ENCODE peak calls at places on chromosomes 2 and 18, in five cellular contexts. D, C, Z, I and J are unnamed samples.

GRCh38 chr2:229343661-229344060 is 72.6 kb upstream of the PID1 start:
- DNase-seq in I (no peak), Z (no peak), D (no peak), C (no peak), J (no peak)

GRCh38 chr2:134738150-134738865 is 19.5 kb upstream of the TMEM163 start:
- DNase-seq in D (no peak), Z (no peak), C (no peak), I (no peak), J (no peak)

GRCh38 chr18:62457830-62458229 is 65.0 kb upstream of the ZCCHC2 start:
- DNase-seq in D (no peak), C (peak; percentile 27), Z (no peak), I (no peak), J (no peak)

GRCh38 chr2:115807302-115807701 is 1364.9 kb downstream of the DPP10 start:
- DNase-seq in D (no peak), Z (no peak), I (no peak), C (no peak), J (no peak)

GRCh38 chr2:100253786-100254185 is 68.5 kb downstream of the LONRF2 start:
- DNase-seq in C (no peak), D (no peak), Z (no peak), I (no peak), J (peak; percentile 31)

GRCh38 chr2:159064446-159065301 is 96.2 kb downstream of the TANC1 start:
- DNase-seq in C (peak; percentile 79), I (no peak), D (peak; percentile 50), Z (no peak), J (no peak)

GRCh38 chr2:9813312-9814128 is 29.8 kb upstream of the TAF1B start:
- DNase-seq in D (no peak), Z (peak; percentile 70), I (peak; percentile 81), C (peak; percentile 92), J (no peak)

GRCh38 chr2:69733338-69734039 is 8.4 kb upstream of the ANXA4 start:
- DNase-seq in D (peak; percentile 9), C (no peak), Z (no peak), I (no peak), J (no peak)

GRCh38 chr2:62175728-62176127 is 20.2 kb upstream of the B3GNT2 start:
- DNase-seq in I (no peak), C (no peak), D (no peak), Z (no peak), J (no peak)

GRCh38 chr2:20939786-20940480 is 103.9 kb downstream of the APOB start:
- DNase-seq in C (no peak), Z (no peak), I (no peak), D (no peak), J (no peak)

GRCh38 chr2:165428996-165429395 is 40.5 kb upstream of the CSRNP3 start:
- DNase-seq in D (no peak), I (no peak), Z (no peak), C (no peak), J (no peak)

GRCh38 chr2:241818229-241818942 is 9.4 kb downstream of the NEU4 start:
- DNase-seq in C (no peak), Z (no peak), D (no peak), I (peak; percentile 55), J (peak; percentile 65)

GRCh38 chr2:60796573-60797509 is 40.8 kb downstream of the PAPOLG start:
- DNase-seq in D (no peak), C (no peak), I (no peak), Z (no peak), J (no peak)

GRCh38 chr2:110983130-110983529 is 137.6 kb upstream of the BCL2L11 start:
- DNase-seq in D (no peak), Z (no peak), I (no peak), C (no peak), J (no peak)

GRCh38 chr2:25512707-25513106 is 160.7 kb downstream of the DTNB start:
- DNase-seq in C (no peak), Z (no peak), D (no peak), I (no peak), J (no peak)
- H3K4me3 ChIP-seq in C (no peak overlapping the region), Z (no peak overlapping the region), D (no peak overlapping the region), I (no peak overlapping the region), J (no peak overlapping the region)

DNA sequence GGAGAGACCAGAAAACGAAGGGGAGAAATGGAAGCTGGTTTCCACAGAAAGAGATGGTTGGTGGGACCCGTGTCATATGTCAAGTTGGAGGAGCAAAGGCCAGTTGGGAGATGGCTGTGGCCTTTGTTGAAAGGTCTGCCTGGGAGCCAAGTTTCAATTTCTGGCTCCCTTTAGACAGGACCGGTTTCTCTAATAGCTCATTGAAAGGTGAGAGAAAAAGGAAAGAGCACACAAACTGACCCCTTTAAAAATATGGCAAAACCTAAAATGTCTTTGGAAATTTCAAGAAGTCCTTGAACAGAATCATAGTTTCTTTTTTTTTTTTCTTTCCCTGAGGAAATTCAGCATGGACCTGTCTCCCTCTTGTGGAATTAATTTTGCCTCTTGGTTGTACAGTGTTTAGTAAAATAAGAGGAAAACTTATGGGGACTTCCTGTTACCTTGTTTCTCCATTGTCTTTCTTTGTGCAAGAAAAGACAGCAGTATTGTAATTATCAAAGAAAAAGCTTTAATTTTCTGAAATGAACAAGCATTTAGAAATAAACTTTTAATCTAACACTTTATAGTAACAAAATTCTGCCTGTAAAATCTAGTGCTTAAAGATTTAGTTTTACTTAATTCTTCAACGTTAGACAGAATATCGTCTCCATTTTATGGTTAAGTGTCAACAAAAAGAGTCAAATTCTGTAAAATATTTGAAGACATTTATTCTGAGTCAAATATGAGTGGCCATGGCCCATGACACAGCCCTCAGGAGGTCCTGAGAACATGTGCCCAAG is 176.4 kb upstream of the NABP1 start:
- DNase-seq in D (peak; percentile 20), I (no peak), Z (no peak), C (no peak), J (no peak)
- TF ChIP-seq CTCF in D (peak; percentile 53), I (peak; percentile 75), Z (no peak), C (peak; percentile 58), J (no peak)

GRCh38 chr2:236164201-236164982 is 3.8 kb downstream of the GBX2 start:
- DNase-seq in C (peak; percentile 80), D (peak; percentile 9), Z (no peak), I (no peak), J (peak; percentile 85)

GRCh38 chr2:236164983-236165301 is 3.2 kb downstream of the GBX2 start:
- DNase-seq in C (no peak), Z (no peak), I (no peak), D (no peak), J (peak; percentile 53)

GRCh38 chr2:236166781-236167296 is 1.3 kb downstream of the GBX2 start:
- DNase-seq in Z (no peak), C (peak; percentile 66), D (no peak), I (no peak), J (no peak)

GRCh38 chr2:236166157-236166780 is 1.9 kb downstream of the GBX2 start:
- DNase-seq in D (no peak), C (peak; percentile 67), I (no peak), Z (no peak), J (no peak)

DNA sequence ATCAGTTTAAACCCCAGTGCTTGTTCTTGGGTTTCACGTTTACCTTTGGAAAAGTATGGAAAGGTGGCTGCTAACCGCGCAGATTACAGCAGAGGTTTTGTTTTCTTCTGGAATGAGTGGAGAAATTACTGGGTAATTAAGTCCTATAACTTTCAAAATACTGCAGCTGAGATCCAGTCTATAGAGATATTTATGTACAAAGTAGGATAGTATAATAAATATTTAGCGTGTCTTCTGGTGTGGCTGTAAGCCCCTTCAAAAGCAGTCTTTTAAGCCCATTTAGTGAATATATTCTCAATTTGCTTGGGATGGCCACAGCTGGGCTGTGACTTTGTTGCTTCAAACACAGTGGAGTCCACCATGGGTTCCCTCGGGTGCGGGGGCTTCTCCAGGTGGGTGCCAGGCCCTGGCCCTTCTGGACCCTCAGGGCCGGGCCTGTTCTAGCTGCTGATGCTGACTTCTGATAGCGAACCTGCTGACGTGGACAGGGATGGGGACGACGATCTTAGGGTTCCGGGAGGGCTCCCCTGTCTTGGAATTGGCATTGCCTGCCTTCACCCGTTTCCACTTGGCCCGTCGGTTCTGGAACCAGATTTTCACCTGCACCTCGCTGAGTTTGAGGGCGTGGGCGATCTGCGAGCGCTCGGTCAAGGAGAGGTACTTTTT is 2.6 kb downstream of the GBX2 start:
- DNase-seq in D (no peak), Z (no peak), I (no peak), C (no peak), J (peak; percentile 83)
- H3K4me3 ChIP-seq in D (no peak overlapping the region), Z (no peak overlapping the region), I (peak overlapping the region; percentile 42), C (no peak overlapping the region), J (no peak overlapping the region)

GRCh38 chr18:23690505-23691068 is 1.3 kb downstream of the LAMA3 start:
- DNase-seq in I (no peak), D (no peak), C (peak; percentile 34), Z (no peak), J (no peak)

GRCh38 chr18:23689616-23690504 is 607 bp downstream of the LAMA3 start:
- DNase-seq in Z (no peak), D (no peak), I (peak; percentile 60), C (peak; percentile 25), J (no peak)

GRCh38 chr18:23684515-23685197 is 4.6 kb upstream of the LAMA3 start:
- DNase-seq in Z (no peak), D (peak; percentile 56), C (no peak), I (no peak), J (no peak)

GRCh38 chr18:23688528-23688927 is 725 bp upstream of the LAMA3 start:
- DNase-seq in I (no peak), Z (no peak), D (no peak), C (no peak), J (no peak)

GRCh38 chr18:23689031-23689615 is at the start of gene LAMA3:
- DNase-seq in C (peak; percentile 81), D (peak; percentile 45), Z (peak; percentile 47), I (peak; percentile 64), J (peak; percentile 54)
- TF ChIP-seq CTCF in C (peak; percentile 15), D (peak; percentile 22), Z (no peak), I (peak; percentile 26), J (no peak)

DNA sequence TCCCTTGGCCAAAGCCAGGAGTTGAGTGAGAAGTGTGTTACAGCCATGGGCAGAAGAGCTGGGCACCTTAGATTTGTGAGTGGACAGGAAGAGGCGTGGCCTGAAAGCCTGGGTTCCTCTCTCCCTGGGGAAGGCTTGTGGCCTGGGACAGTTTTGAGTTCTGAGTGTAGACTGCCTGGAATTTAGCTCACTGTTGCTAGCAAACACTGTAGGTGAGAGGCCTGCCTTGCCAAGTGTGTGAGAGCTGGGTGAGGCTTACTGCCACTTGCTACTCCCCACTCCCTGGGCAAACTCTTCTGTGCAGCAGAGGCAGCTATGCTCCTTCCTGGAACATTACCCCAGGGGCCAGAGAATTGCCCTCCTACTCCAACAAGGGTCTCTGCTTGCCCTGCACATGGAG is 150.0 kb upstream of the GALNT5 start:
- DNase-seq in I (no peak), Z (no peak), C (no peak), D (no peak), J (no peak)
- H3K4me3 ChIP-seq in I (no peak overlapping the region), Z (no peak overlapping the region), C (no peak overlapping the region), D (no peak overlapping the region), J (no peak overlapping the region)